ENCODE peak calls at places on chromosomes 1 and 21, in eight cellular contexts. M is prostate gland, B is neural crest cell, Y is coronary artery, X is cardiac muscle cell, W is GM12865, H is fibroblast of the aortic adventitia, I is mesothelial cell of epicardium. G is an unnamed sample.

GRCh38 chr1:213452504-213452903 is 401.5 kb downstream of the RPS6KC1 start:
- DNase-seq in I (no peak), W (no peak), H (no peak), Y (no peak), B (no peak), M (no peak), X (no peak), G (no peak)

GRCh38 chr1:151368000-151368744 is 4.3 kb downstream of the SELENBP1 start:
- DNase-seq in B (no peak), I (no peak), M (no peak), X (no peak), W (no peak), Y (no peak), H (peak), G (no peak)

GRCh38 chr1:34682452-34683223 is 72.2 kb upstream of the GJB5 start:
- DNase-seq in H (no peak), Y (no peak), I (no peak), M (no peak), B (no peak), X (no peak), W (no peak), G (no peak)

GRCh38 chr1:165910764-165911421 is 83.5 kb downstream of the UCK2 start:
- DNase-seq in H (peak), X (no peak), M (peak), I (no peak), Y (no peak), W (no peak), B (no peak), G (no peak)

GRCh38 chr1:94045465-94046056 is 75.4 kb downstream of the ABCA4 start:
- DNase-seq in X (peak), I (peak), Y (peak), W (peak), B (peak), M (peak), H (peak), G (peak)

GRCh38 chr1:119733754-119734153 is 22.0 kb downstream of the PHGDH start:
- DNase-seq in I (no peak), X (no peak), M (no peak), Y (no peak), H (no peak), W (no peak), B (no peak), G (no peak)

GRCh38 chr1:55039342-55040082 is at the start of gene PCSK9:
- DNase-seq in M (no peak), H (peak), X (peak), I (peak), Y (no peak), W (no peak), B (peak), G (no peak)

GRCh38 chr1:51859737-51860136 is 18.8 kb downstream of the NRDC start:
- DNase-seq in Y (no peak), X (no peak), W (no peak), H (no peak), I (no peak), M (no peak), B (no peak), G (no peak)

GRCh38 chr1:16396591-16396990 is 29.5 kb downstream of the SZRD1 start:
- DNase-seq in H (peak), Y (no peak), M (peak), I (no peak), X (no peak), W (no peak), B (no peak), G (no peak)

GRCh38 chr1:100953915-100954314 is 58.0 kb downstream of the SLC30A7 start:
- DNase-seq in Y (no peak), B (no peak), X (no peak), W (no peak), I (no peak), M (no peak), H (no peak), G (no peak)

GRCh38 chr21:37458669-37459276 is 92.2 kb downstream of the DYRK1A start:
- DNase-seq in X (no peak), I (no peak), H (no peak), Y (no peak), W (no peak), B (no peak), M (no peak), G (no peak)

GRCh38 chr1:224623310-224623714 is 7.2 kb downstream of the CNIH3 start:
- DNase-seq in I (no peak), X (no peak), B (no peak), H (no peak), Y (no peak), M (no peak), W (no peak), G (no peak)

GRCh38 chr1:1550591-1551432 is 10.4 kb upstream of the TMEM240 start:
- DNase-seq in M (no peak), Y (no peak), I (no peak), B (no peak), H (peak), W (no peak), X (peak), G (no peak)

GRCh38 chr1:167805041-167805556 is 83.3 kb downstream of the MPZL1 start:
- DNase-seq in H (no peak), W (peak), B (no peak), M (no peak), Y (no peak), X (no peak), I (no peak), G (no peak)

GRCh38 chr1:234114648-234115307 is 210.3 kb downstream of the SLC35F3 start:
- DNase-seq in W (peak), H (peak), X (peak), I (no peak), Y (no peak), B (peak), M (peak), G (no peak)

GRCh38 chr1:153652795-153653507 is 5.6 kb upstream of the SNAPIN start:
- DNase-seq in I (no peak), Y (no peak), M (no peak), B (no peak), W (no peak), H (peak), X (no peak), G (no peak)

GRCh38 chr1:109803901-109804331 is 40.2 kb upstream of the EPS8L3 start:
- DNase-seq in B (no peak), X (no peak), M (no peak), W (no peak), I (no peak), Y (peak), H (peak), G (no peak)

DNA sequence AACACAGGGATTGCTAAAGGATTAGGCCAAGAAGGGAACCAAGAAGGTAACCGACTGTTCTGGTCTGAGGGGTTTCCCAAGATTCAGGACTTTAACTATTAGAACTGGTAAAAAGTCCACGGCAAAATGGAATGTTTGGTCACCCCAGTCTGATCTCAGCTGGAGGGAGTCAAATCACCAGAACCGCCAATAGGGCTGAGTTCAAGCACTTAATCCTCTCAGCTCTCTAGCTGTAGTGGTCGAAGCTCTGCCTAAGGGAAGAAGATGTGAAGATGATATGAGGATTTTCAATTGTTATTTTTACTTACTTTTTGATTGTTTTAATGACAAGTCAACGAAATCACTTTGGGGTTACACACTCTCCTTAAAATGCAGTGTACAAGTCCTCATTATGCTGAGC is 29.1 kb downstream of the F5 start:
- DNase-seq in Y (no peak), X (no peak), W (no peak), I (no peak), B (no peak), H (no peak), M (no peak), G (no peak)
- TF ChIP-seq CTCF in Y (no peak), X (no peak), W (no peak), I (no peak), B (no peak), H (no peak), M (no peak), G (no peak)

GRCh38 chr21:46051821-46052675 is 45.9 kb upstream of the COL6A2 start:
- DNase-seq in W (no peak), M (no peak), I (peak), X (no peak), B (no peak), H (no peak), Y (no peak), G (no peak)

GRCh38 chr21:46055863-46056281 is 42.0 kb upstream of the COL6A2 start:
- DNase-seq in W (no peak), M (no peak), B (no peak), I (peak), H (peak), X (no peak), Y (no peak), G (no peak)

GRCh38 chr21:46052703-46053651 is 44.9 kb upstream of the COL6A2 start:
- DNase-seq in X (no peak), Y (peak), H (peak), B (no peak), W (no peak), I (peak), M (no peak), G (no peak)

GRCh38 chr21:46054447-46054846 is 43.5 kb upstream of the COL6A2 start:
- DNase-seq in B (peak), W (no peak), I (no peak), Y (no peak), M (no peak), X (peak), H (peak), G (no peak)

DNA sequence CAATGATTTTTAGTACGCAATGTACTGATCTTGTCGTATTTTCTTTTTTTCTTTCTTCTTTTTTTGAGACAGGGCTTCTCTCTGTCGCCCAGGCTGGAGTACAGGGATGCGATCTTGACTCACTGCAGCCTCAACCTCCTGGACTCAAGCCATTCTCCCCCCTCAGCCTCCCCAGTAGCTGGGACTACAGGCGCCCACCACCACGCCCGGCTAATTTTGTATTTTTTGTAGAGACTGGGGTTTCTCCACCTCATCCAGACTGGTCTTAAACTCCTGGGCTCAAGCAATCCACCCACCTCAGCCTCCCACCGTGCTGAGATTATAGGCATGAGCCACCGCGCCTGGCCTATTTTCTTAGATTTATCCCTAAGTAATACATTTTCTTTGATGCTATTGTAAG is 43.9 kb upstream of the COL6A2 start:
- DNase-seq in X (no peak), I (no peak), W (no peak), B (no peak), H (no peak), Y (no peak), M (no peak), G (no peak)
- TF ChIP-seq CTCF in X (no peak), I (no peak), W (no peak), B (no peak), H (no peak), Y (no peak), M (no peak), G (no peak)

DNA sequence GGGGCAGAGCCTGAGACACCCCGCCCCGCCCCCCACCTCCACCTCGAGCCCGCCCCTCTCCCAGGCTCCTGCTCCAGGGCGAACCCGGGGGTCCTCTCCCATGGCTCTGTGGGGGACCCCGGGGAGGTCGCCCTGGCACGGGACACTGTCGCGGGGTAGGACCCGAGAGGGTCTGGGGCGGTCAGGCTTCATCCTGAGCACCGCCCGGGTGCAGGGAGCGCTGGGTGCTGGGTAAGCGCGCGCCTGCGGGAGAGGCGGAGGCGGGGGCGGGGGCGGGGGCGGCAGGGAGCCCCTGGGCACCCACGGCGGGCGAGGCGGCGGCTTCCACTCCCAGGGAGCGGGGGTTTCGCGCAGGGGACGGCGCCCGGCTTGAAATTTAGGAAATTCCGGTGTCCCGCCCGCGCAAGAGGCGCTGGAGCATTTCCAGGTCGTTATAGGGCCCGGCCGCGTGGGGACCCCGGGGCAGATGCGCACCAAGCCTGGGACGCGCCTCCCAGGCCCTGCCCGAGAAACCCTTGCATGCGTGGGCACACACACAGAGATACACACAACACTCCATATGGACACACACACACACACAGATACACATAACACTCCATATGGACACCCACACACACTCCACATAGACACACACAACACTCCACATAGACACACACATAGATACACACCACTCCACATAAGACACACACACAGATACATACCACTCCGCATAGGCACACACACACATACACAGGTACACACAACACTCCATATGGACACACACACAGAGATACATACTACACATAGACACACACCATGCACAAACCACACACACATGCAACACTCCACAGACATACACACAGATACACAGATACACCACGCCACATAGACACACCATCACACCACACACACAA is 48.7 kb upstream of the SLC19A1 start:
- DNase-seq in W (peak), I (no peak), H (no peak), X (no peak), B (no peak), Y (peak), M (no peak), G (no peak)
- TF ChIP-seq CTCF in W (no peak), I (no peak), H (no peak), X (no peak), B (no peak), Y (no peak), M (no peak), G (no peak)

DNA sequence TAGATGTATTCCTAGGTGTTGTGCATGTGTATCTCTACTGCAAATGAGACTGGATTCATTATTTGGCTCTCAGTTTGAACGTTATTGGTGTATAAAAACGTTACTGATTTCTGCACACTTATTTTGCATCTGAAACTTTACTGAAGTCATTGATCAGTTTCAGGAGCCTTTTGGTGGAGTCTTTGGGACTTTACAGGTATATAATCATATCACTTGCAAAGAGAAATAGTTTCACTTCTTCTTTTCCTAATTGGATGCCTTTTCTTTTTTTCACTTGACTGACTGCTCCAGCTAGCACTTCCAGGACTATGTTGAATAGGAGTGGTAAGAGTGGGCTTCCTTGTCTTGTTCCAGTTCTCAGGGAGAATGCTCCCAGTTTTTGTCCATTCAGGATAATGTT is 252.2 kb downstream of the SMYD3 start:
- DNase-seq in B (no peak), I (no peak), W (peak), H (no peak), X (no peak), Y (no peak), M (no peak), G (no peak)
- TF ChIP-seq CTCF in B (no peak), I (no peak), W (no peak), H (no peak), X (no peak), Y (no peak), M (no peak), G (no peak)

GRCh38 chr1:11640944-11641343 is 13.3 kb downstream of the FBXO2 start:
- DNase-seq in Y (no peak), W (no peak), I (no peak), B (no peak), X (no peak), M (no peak), H (no peak), G (no peak)
- TF ChIP-seq CTCF in Y (no peak), W (no peak), I (no peak), B (no peak), X (no peak), M (no peak), H (no peak), G (no peak)

GRCh38 chr1:230091473-230092231 is 24.6 kb downstream of the GALNT2 start:
- DNase-seq in H (no peak), W (no peak), B (no peak), I (no peak), X (no peak), M (no peak), Y (no peak), G (no peak)
- TF ChIP-seq CTCF in H (no peak), W (no peak), B (no peak), I (no peak), X (no peak), M (no peak), Y (no peak), G (no peak)

DNA sequence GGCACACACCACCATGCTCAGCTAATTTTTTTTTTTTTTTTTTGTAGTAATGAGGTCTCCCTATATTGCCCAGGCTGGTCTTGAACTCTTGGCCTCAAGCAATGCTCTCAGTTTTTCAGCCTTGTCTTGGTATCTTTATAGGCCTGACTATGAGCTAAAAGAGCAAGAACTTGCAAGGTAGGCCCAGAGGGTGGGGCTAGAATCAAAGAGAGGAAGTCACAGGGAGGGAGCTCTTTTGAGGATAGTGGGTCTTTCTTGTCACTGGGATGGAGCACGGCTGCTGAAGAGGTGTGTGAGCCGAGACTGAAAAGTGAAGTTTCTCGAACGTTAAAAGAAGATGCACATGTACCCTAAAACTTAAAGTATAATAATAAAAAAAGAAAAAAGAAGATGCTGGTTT is 260.0 kb upstream of the BEND5 start:
- DNase-seq in B (no peak), X (no peak), M (no peak), I (no peak), Y (no peak), W (no peak), H (no peak), G (no peak)
- TF ChIP-seq CTCF in B (no peak), X (no peak), M (no peak), I (no peak), Y (no peak), W (no peak), H (no peak), G (peak)

GRCh38 chr1:22808846-22809501 is 98.3 kb downstream of the EPHB2 start:
- DNase-seq in Y (no peak), W (no peak), I (no peak), B (no peak), X (peak), M (no peak), H (peak), G (no peak)
- TF ChIP-seq CTCF in Y (no peak), W (no peak), I (no peak), B (no peak), X (no peak), M (no peak), H (no peak), G (no peak)